ENCODE peak calls at places on chromosomes 4 and X, in nine cellular contexts. L, T, B, Z, V, J, Y, P and D are unnamed samples.
A peak's percentile ranks its signal among the peaks of the same experiment; 100 is the strongest.

GRCh38 chrX:53437211-53437610 is 3.0 kb upstream of the HSD17B10 start:
- DNase-seq in L (no peak), T (no peak), B (no peak), Z (no peak), V (no peak), J (no peak), Y (no peak), P (no peak), D (no peak)

GRCh38 chr4:24991015-24991414 is 39.7 kb downstream of the LGI2 start:
- DNase-seq in L (no peak), T (no peak), B (no peak), Z (no peak), V (peak; percentile 18), J (peak; percentile 31), Y (no peak), P (no peak), D (no peak)

GRCh38 chr4:4386736-4387392 is at the start of gene NSG1:
- DNase-seq in L (no peak), T (no peak), B (peak; percentile 73), Z (no peak), V (peak; percentile 65), J (peak; percentile 41), Y (peak; percentile 69), P (no peak), D (no peak)

GRCh38 chr4:39256436-39256835 is 74.1 kb downstream of the WDR19 start:
- DNase-seq in L (no peak), T (no peak), B (no peak), Z (no peak), V (no peak), J (peak; percentile 10), Y (no peak), P (no peak), D (no peak)

GRCh38 chr4:87365348-87365747 is 25.6 kb downstream of the HSD17B11 start:
- DNase-seq in L (no peak), T (no peak), B (no peak), Z (no peak), V (no peak), J (no peak), Y (no peak), P (no peak), D (no peak)

GRCh38 chrX:56738670-56739069 is 9.6 kb downstream of the NBDY start:
- DNase-seq in L (no peak), T (no peak), B (no peak), Z (no peak), V (no peak), J (no peak), Y (no peak), P (no peak), D (no peak)

GRCh38 chrX:69085151-69085550 is 80.1 kb downstream of the PJA1 start:
- DNase-seq in L (no peak), T (no peak), B (no peak), Z (no peak), V (no peak), J (no peak), Y (no peak), P (no peak), D (no peak)

GRCh38 chr4:61572160-61572559 is 372.0 kb downstream of the ADGRL3 start:
- DNase-seq in L (peak; percentile 33), T (no peak), B (no peak), Z (no peak), V (no peak), J (peak; percentile 65), Y (no peak), P (no peak), D (no peak)

GRCh38 chr4:100302061-100303026 is 112.1 kb upstream of the DDIT4L start:
- DNase-seq in L (no peak), T (no peak), B (no peak), Z (no peak), V (no peak), J (no peak), Y (no peak), P (no peak), D (no peak)

GRCh38 chrX:20399728-20400414 is 133.2 kb upstream of the RPS6KA3 start:
- DNase-seq in L (no peak), T (no peak), B (no peak), Z (no peak), V (no peak), J (no peak), Y (no peak), P (no peak), D (no peak)

GRCh38 chr4:16853653-16854052 is 44.8 kb downstream of the LDB2 start:
- DNase-seq in L (no peak), T (no peak), B (no peak), Z (no peak), V (no peak), J (no peak), Y (no peak), P (no peak), D (no peak)

GRCh38 chr4:71026086-71026485 is 32.6 kb downstream of the DCK start:
- DNase-seq in L (no peak), T (no peak), B (no peak), Z (no peak), V (peak; percentile 50), J (peak; percentile 89), Y (no peak), P (no peak), D (no peak)

GRCh38 chr4:73765296-73765695 is 24.9 kb downstream of the CXCL8 start:
- DNase-seq in L (no peak), T (no peak), B (no peak), Z (no peak), V (no peak), J (no peak), Y (no peak), P (no peak), D (no peak)